ENCODE peak calls at places on chromosome 14, in nine cellular contexts. One of them, this sample, is unnamed.

GRCh38 chr14:68691031-68691864 is 101.6 kb downstream of the ZFP36L1 start:
- DNase-seq in cerebellar nuclear complex: no peak
- DNase-seq in T-cell: no peak
- DNase-seq in stimulated activated CD4-positive, alpha-beta T cell treated with anti-CD3 and anti-CD28 coated beads, Interleukin-4, amount 100 ng/mL, for 48 hours: no peak
- DNase-seq in choroid plexus epithelial cell: no peak
- DNase-seq in AG10803: no peak
- DNase-seq in T follicular helper cell: no peak
- DNase-seq in HTR-8/SVneo: no peak
- DNase-seq in GM23248: no peak
- DNase-seq in this sample: no peak

GRCh38 chr14:100679707-100680438 is 46.8 kb upstream of the DLK1 start:
- DNase-seq in GM23248: peak
- DNase-seq in cerebellar nuclear complex: no peak
- DNase-seq in T follicular helper cell: no peak
- DNase-seq in T-cell: no peak
- DNase-seq in choroid plexus epithelial cell: peak
- DNase-seq in stimulated activated CD4-positive, alpha-beta T cell treated with anti-CD3 and anti-CD28 coated beads, Interleukin-4, amount 100 ng/mL, for 48 hours: no peak
- DNase-seq in HTR-8/SVneo: no peak
- DNase-seq in AG10803: peak
- DNase-seq in this sample: no peak

GRCh38 chr14:90836692-90837063 is 20.4 kb upstream of the TTC7B start:
- DNase-seq in cerebellar nuclear complex: no peak
- DNase-seq in choroid plexus epithelial cell: no peak
- DNase-seq in stimulated activated CD4-positive, alpha-beta T cell treated with anti-CD3 and anti-CD28 coated beads, Interleukin-4, amount 100 ng/mL, for 48 hours: no peak
- DNase-seq in T-cell: no peak
- DNase-seq in T follicular helper cell: no peak
- DNase-seq in AG10803: no peak
- DNase-seq in GM23248: no peak
- DNase-seq in HTR-8/SVneo: no peak
- DNase-seq in this sample: no peak

GRCh38 chr14:54767139-54767431 is 135.5 kb downstream of the GCH1 start:
- DNase-seq in cerebellar nuclear complex: no peak
- DNase-seq in T-cell: no peak
- DNase-seq in choroid plexus epithelial cell: no peak
- DNase-seq in GM23248: no peak
- DNase-seq in T follicular helper cell: no peak
- DNase-seq in stimulated activated CD4-positive, alpha-beta T cell treated with anti-CD3 and anti-CD28 coated beads, Interleukin-4, amount 100 ng/mL, for 48 hours: no peak
- DNase-seq in AG10803: no peak
- DNase-seq in HTR-8/SVneo: no peak
- DNase-seq in this sample: no peak

GRCh38 chr14:22106700-22107697 is 433.4 kb upstream of the OR4E1 start:
- DNase-seq in HTR-8/SVneo: no peak
- DNase-seq in GM23248: no peak
- DNase-seq in T-cell: no peak
- DNase-seq in cerebellar nuclear complex: no peak
- DNase-seq in AG10803: no peak
- DNase-seq in choroid plexus epithelial cell: no peak
- DNase-seq in T follicular helper cell: no peak
- DNase-seq in stimulated activated CD4-positive, alpha-beta T cell treated with anti-CD3 and anti-CD28 coated beads, Interleukin-4, amount 100 ng/mL, for 48 hours: no peak
- DNase-seq in this sample: no peak

GRCh38 chr14:23953464-23954278 is at the start of gene DHRS4:
- DNase-seq in cerebellar nuclear complex: no peak
- DNase-seq in choroid plexus epithelial cell: peak
- DNase-seq in stimulated activated CD4-positive, alpha-beta T cell treated with anti-CD3 and anti-CD28 coated beads, Interleukin-4, amount 100 ng/mL, for 48 hours: peak
- DNase-seq in GM23248: peak
- DNase-seq in HTR-8/SVneo: peak
- DNase-seq in T follicular helper cell: peak
- DNase-seq in T-cell: peak
- DNase-seq in AG10803: peak
- DNase-seq in this sample: peak

GRCh38 chr14:54314365-54315134 is 82.3 kb upstream of the CDKN3 start:
- DNase-seq in HTR-8/SVneo: no peak
- DNase-seq in AG10803: no peak
- DNase-seq in T follicular helper cell: no peak
- DNase-seq in T-cell: no peak
- DNase-seq in stimulated activated CD4-positive, alpha-beta T cell treated with anti-CD3 and anti-CD28 coated beads, Interleukin-4, amount 100 ng/mL, for 48 hours: no peak
- DNase-seq in choroid plexus epithelial cell: no peak
- DNase-seq in cerebellar nuclear complex: peak
- DNase-seq in GM23248: no peak
- DNase-seq in this sample: no peak

GRCh38 chr14:94542111-94542810 is 19.0 kb upstream of the SERPINA4 start:
- DNase-seq in GM23248: peak
- DNase-seq in stimulated activated CD4-positive, alpha-beta T cell treated with anti-CD3 and anti-CD28 coated beads, Interleukin-4, amount 100 ng/mL, for 48 hours: no peak
- DNase-seq in cerebellar nuclear complex: no peak
- DNase-seq in HTR-8/SVneo: peak
- DNase-seq in T-cell: no peak
- DNase-seq in AG10803: peak
- DNase-seq in choroid plexus epithelial cell: peak
- DNase-seq in T follicular helper cell: no peak
- DNase-seq in this sample: no peak

GRCh38 chr14:72350215-72350614 is 418.0 kb downstream of the RGS6 start:
- DNase-seq in AG10803: no peak
- DNase-seq in GM23248: no peak
- DNase-seq in cerebellar nuclear complex: no peak
- DNase-seq in T follicular helper cell: no peak
- DNase-seq in stimulated activated CD4-positive, alpha-beta T cell treated with anti-CD3 and anti-CD28 coated beads, Interleukin-4, amount 100 ng/mL, for 48 hours: no peak
- DNase-seq in T-cell: no peak
- DNase-seq in choroid plexus epithelial cell: no peak
- DNase-seq in HTR-8/SVneo: no peak
- DNase-seq in this sample: no peak

GRCh38 chr14:54776361-54777001 is 126.1 kb downstream of the GCH1 start:
- DNase-seq in choroid plexus epithelial cell: peak
- DNase-seq in T-cell: peak
- DNase-seq in GM23248: peak
- DNase-seq in AG10803: peak
- DNase-seq in HTR-8/SVneo: peak
- DNase-seq in stimulated activated CD4-positive, alpha-beta T cell treated with anti-CD3 and anti-CD28 coated beads, Interleukin-4, amount 100 ng/mL, for 48 hours: peak
- DNase-seq in T follicular helper cell: no peak
- DNase-seq in cerebellar nuclear complex: no peak
- DNase-seq in this sample: no peak

GRCh38 chr14:64721391-64721791 is 17.2 kb downstream of the PLEKHG3 start:
- DNase-seq in T-cell: no peak
- DNase-seq in T follicular helper cell: no peak
- DNase-seq in GM23248: peak
- DNase-seq in HTR-8/SVneo: no peak
- DNase-seq in stimulated activated CD4-positive, alpha-beta T cell treated with anti-CD3 and anti-CD28 coated beads, Interleukin-4, amount 100 ng/mL, for 48 hours: no peak
- DNase-seq in cerebellar nuclear complex: no peak
- DNase-seq in choroid plexus epithelial cell: peak
- DNase-seq in AG10803: peak
- DNase-seq in this sample: peak

GRCh38 chr14:25050494-25051170 is 685 bp upstream of the STXBP6 start:
- DNase-seq in T-cell: no peak
- DNase-seq in choroid plexus epithelial cell: peak
- DNase-seq in cerebellar nuclear complex: no peak
- DNase-seq in AG10803: peak
- DNase-seq in HTR-8/SVneo: no peak
- DNase-seq in stimulated activated CD4-positive, alpha-beta T cell treated with anti-CD3 and anti-CD28 coated beads, Interleukin-4, amount 100 ng/mL, for 48 hours: no peak
- DNase-seq in GM23248: peak
- DNase-seq in T follicular helper cell: no peak
- DNase-seq in this sample: peak

GRCh38 chr14:53517276-53517960 is 364.3 kb upstream of the DDHD1 start:
- DNase-seq in choroid plexus epithelial cell: no peak
- DNase-seq in stimulated activated CD4-positive, alpha-beta T cell treated with anti-CD3 and anti-CD28 coated beads, Interleukin-4, amount 100 ng/mL, for 48 hours: no peak
- DNase-seq in cerebellar nuclear complex: no peak
- DNase-seq in AG10803: peak
- DNase-seq in HTR-8/SVneo: no peak
- DNase-seq in T-cell: no peak
- DNase-seq in T follicular helper cell: no peak
- DNase-seq in GM23248: peak
- DNase-seq in this sample: no peak

GRCh38 chr14:37150414-37150813 is 22.0 kb downstream of the SLC25A21 start:
- DNase-seq in AG10803: peak
- DNase-seq in choroid plexus epithelial cell: peak
- DNase-seq in HTR-8/SVneo: peak
- DNase-seq in stimulated activated CD4-positive, alpha-beta T cell treated with anti-CD3 and anti-CD28 coated beads, Interleukin-4, amount 100 ng/mL, for 48 hours: no peak
- DNase-seq in T-cell: no peak
- DNase-seq in T follicular helper cell: no peak
- DNase-seq in cerebellar nuclear complex: no peak
- DNase-seq in GM23248: peak
- DNase-seq in this sample: peak

GRCh38 chr14:33765251-33765650 is 185.6 kb downstream of the EGLN3 start:
- DNase-seq in HTR-8/SVneo: peak
- DNase-seq in choroid plexus epithelial cell: peak
- DNase-seq in stimulated activated CD4-positive, alpha-beta T cell treated with anti-CD3 and anti-CD28 coated beads, Interleukin-4, amount 100 ng/mL, for 48 hours: no peak
- DNase-seq in AG10803: no peak
- DNase-seq in T-cell: no peak
- DNase-seq in T follicular helper cell: no peak
- DNase-seq in cerebellar nuclear complex: no peak
- DNase-seq in GM23248: no peak
- DNase-seq in this sample: no peak

GRCh38 chr14:45051896-45052295 is 32.0 kb upstream of the PRPF39 start:
- DNase-seq in AG10803: no peak
- DNase-seq in HTR-8/SVneo: no peak
- DNase-seq in stimulated activated CD4-positive, alpha-beta T cell treated with anti-CD3 and anti-CD28 coated beads, Interleukin-4, amount 100 ng/mL, for 48 hours: no peak
- DNase-seq in T follicular helper cell: no peak
- DNase-seq in T-cell: no peak
- DNase-seq in choroid plexus epithelial cell: no peak
- DNase-seq in GM23248: no peak
- DNase-seq in cerebellar nuclear complex: no peak
- DNase-seq in this sample: no peak

GRCh38 chr14:23693252-23693775 is 57.1 kb downstream of the DHRS2 start:
- DNase-seq in choroid plexus epithelial cell: no peak
- DNase-seq in T follicular helper cell: no peak
- DNase-seq in T-cell: no peak
- DNase-seq in GM23248: no peak
- DNase-seq in HTR-8/SVneo: no peak
- DNase-seq in cerebellar nuclear complex: no peak
- DNase-seq in stimulated activated CD4-positive, alpha-beta T cell treated with anti-CD3 and anti-CD28 coated beads, Interleukin-4, amount 100 ng/mL, for 48 hours: no peak
- DNase-seq in AG10803: no peak
- DNase-seq in this sample: no peak

GRCh38 chr14:100440758-100441203 is 117.6 kb downstream of the SLC25A47 start:
- DNase-seq in HTR-8/SVneo: no peak
- DNase-seq in AG10803: no peak
- DNase-seq in T-cell: no peak
- DNase-seq in GM23248: peak
- DNase-seq in stimulated activated CD4-positive, alpha-beta T cell treated with anti-CD3 and anti-CD28 coated beads, Interleukin-4, amount 100 ng/mL, for 48 hours: no peak
- DNase-seq in T follicular helper cell: no peak
- DNase-seq in choroid plexus epithelial cell: peak
- DNase-seq in cerebellar nuclear complex: peak
- DNase-seq in this sample: no peak

GRCh38 chr14:58368951-58369350 is 26.8 kb upstream of the TOMM20L start:
- DNase-seq in stimulated activated CD4-positive, alpha-beta T cell treated with anti-CD3 and anti-CD28 coated beads, Interleukin-4, amount 100 ng/mL, for 48 hours: no peak
- DNase-seq in choroid plexus epithelial cell: no peak
- DNase-seq in AG10803: no peak
- DNase-seq in T follicular helper cell: no peak
- DNase-seq in cerebellar nuclear complex: no peak
- DNase-seq in GM23248: peak
- DNase-seq in HTR-8/SVneo: no peak
- DNase-seq in T-cell: no peak
- DNase-seq in this sample: no peak

GRCh38 chr14:99603471-99603933 is 505 bp downstream of the CCDC85C start:
- DNase-seq in stimulated activated CD4-positive, alpha-beta T cell treated with anti-CD3 and anti-CD28 coated beads, Interleukin-4, amount 100 ng/mL, for 48 hours: peak
- DNase-seq in T follicular helper cell: peak
- DNase-seq in AG10803: peak
- DNase-seq in T-cell: peak
- DNase-seq in GM23248: peak
- DNase-seq in choroid plexus epithelial cell: peak
- DNase-seq in HTR-8/SVneo: no peak
- DNase-seq in cerebellar nuclear complex: no peak
- DNase-seq in this sample: no peak

GRCh38 chr14:105570482-105570881 is 44.1 kb downstream of the TMEM121 start:
- DNase-seq in HTR-8/SVneo: no peak
- DNase-seq in T-cell: no peak
- DNase-seq in AG10803: no peak
- DNase-seq in T follicular helper cell: no peak
- DNase-seq in choroid plexus epithelial cell: no peak
- DNase-seq in GM23248: no peak
- DNase-seq in cerebellar nuclear complex: no peak
- DNase-seq in stimulated activated CD4-positive, alpha-beta T cell treated with anti-CD3 and anti-CD28 coated beads, Interleukin-4, amount 100 ng/mL, for 48 hours: no peak
- DNase-seq in this sample: no peak

GRCh38 chr14:99728231-99728920 is 44.3 kb downstream of the CYP46A1 start:
- DNase-seq in stimulated activated CD4-positive, alpha-beta T cell treated with anti-CD3 and anti-CD28 coated beads, Interleukin-4, amount 100 ng/mL, for 48 hours: no peak
- DNase-seq in T-cell: no peak
- DNase-seq in choroid plexus epithelial cell: no peak
- DNase-seq in cerebellar nuclear complex: no peak
- DNase-seq in AG10803: no peak
- DNase-seq in GM23248: no peak
- DNase-seq in T follicular helper cell: no peak
- DNase-seq in HTR-8/SVneo: no peak
- DNase-seq in this sample: no peak

GRCh38 chr14:103281496-103282231 is 52.4 kb upstream of the EIF5 start:
- DNase-seq in stimulated activated CD4-positive, alpha-beta T cell treated with anti-CD3 and anti-CD28 coated beads, Interleukin-4, amount 100 ng/mL, for 48 hours: no peak
- DNase-seq in T-cell: no peak
- DNase-seq in AG10803: peak
- DNase-seq in choroid plexus epithelial cell: peak
- DNase-seq in HTR-8/SVneo: peak
- DNase-seq in cerebellar nuclear complex: no peak
- DNase-seq in T follicular helper cell: no peak
- DNase-seq in GM23248: peak
- DNase-seq in this sample: no peak

GRCh38 chr14:100438678-100439592 is 115.8 kb downstream of the SLC25A47 start:
- DNase-seq in T-cell: no peak
- DNase-seq in HTR-8/SVneo: peak
- DNase-seq in stimulated activated CD4-positive, alpha-beta T cell treated with anti-CD3 and anti-CD28 coated beads, Interleukin-4, amount 100 ng/mL, for 48 hours: peak
- DNase-seq in cerebellar nuclear complex: no peak
- DNase-seq in choroid plexus epithelial cell: peak
- DNase-seq in T follicular helper cell: no peak
- DNase-seq in AG10803: peak
- DNase-seq in GM23248: peak
- DNase-seq in this sample: peak

GRCh38 chr14:75636100-75636692 is 24.5 kb downstream of the ERG28 start:
- DNase-seq in T follicular helper cell: no peak
- DNase-seq in GM23248: peak
- DNase-seq in choroid plexus epithelial cell: peak
- DNase-seq in cerebellar nuclear complex: no peak
- DNase-seq in T-cell: no peak
- DNase-seq in HTR-8/SVneo: no peak
- DNase-seq in stimulated activated CD4-positive, alpha-beta T cell treated with anti-CD3 and anti-CD28 coated beads, Interleukin-4, amount 100 ng/mL, for 48 hours: no peak
- DNase-seq in AG10803: peak
- DNase-seq in this sample: no peak